ENCODE peak calls at places on chromosomes 16 and 17, in ten cellular contexts. P, O, U, Y, W, J, Q, X, A and C are unnamed samples.
A peak's percentile ranks its signal among the peaks of the same experiment; 100 is the strongest.

GRCh38 chr16:84687715-84688114 is 12.1 kb upstream of the USP10 start:
- DNase-seq in P (no peak), O (peak; percentile 84), U (peak; percentile 83), Y (peak; percentile 27), W (no peak), J (no peak), Q (no peak), X (no peak), A (no peak), C (no peak)

GRCh38 chr16:1981972-1982574 is 804 bp upstream of the NOXO1 start:
- DNase-seq in P (no peak), O (no peak), U (no peak), Y (no peak), W (peak; percentile 40), J (no peak), Q (no peak), X (no peak), A (peak; percentile 83), C (no peak)

GRCh38 chr16:78122774-78123315 is 23.4 kb downstream of the WWOX start:
- DNase-seq in P (peak; percentile 48), O (peak; percentile 10), U (peak; percentile 60), Y (peak; percentile 75), W (peak; percentile 58), J (peak; percentile 6), Q (no peak), X (no peak), A (no peak), C (no peak)

GRCh38 chr17:47275245-47275984 is 21.8 kb downstream of the ITGB3 start:
- DNase-seq in P (peak; percentile 46), O (peak; percentile 50), U (peak; percentile 78), Y (peak; percentile 67), W (peak; percentile 28), J (peak; percentile 3), Q (no peak), X (no peak), A (peak; percentile 75), C (peak; percentile 66)

GRCh38 chr16:67946128-67946569 is 2.2 kb upstream of the LCAT start:
- DNase-seq in P (no peak), O (no peak), U (no peak), Y (no peak), W (no peak), J (no peak), Q (no peak), X (no peak), A (no peak), C (no peak)

GRCh38 chr16:5604770-5605169 is 507.2 kb upstream of the EEF2KMT start:
- DNase-seq in P (no peak), O (no peak), U (no peak), Y (no peak), W (peak; percentile 10), J (no peak), Q (no peak), X (no peak), A (peak; percentile 18), C (no peak)

GRCh38 chr16:2467301-2468141 is 3.6 kb upstream of the NTN3 start:
- DNase-seq in P (peak; percentile 47), O (peak; percentile 29), U (peak; percentile 92), Y (peak; percentile 64), W (peak; percentile 73), J (peak; percentile 68), Q (no peak), X (no peak), A (peak; percentile 75), C (peak; percentile 72)

GRCh38 chr17:75081611-75082540 is 5.9 kb upstream of the SLC16A5 start:
- DNase-seq in P (no peak), O (no peak), U (no peak), Y (no peak), W (no peak), J (no peak), Q (no peak), X (no peak), A (no peak), C (no peak)

GRCh38 chr17:29219378-29220047 is 27.1 kb upstream of the CRYBA1 start:
- DNase-seq in P (peak; percentile 94), O (peak; percentile 80), U (peak; percentile 88), Y (peak; percentile 83), W (peak; percentile 71), J (peak; percentile 77), Q (peak; percentile 22), X (peak; percentile 49), A (peak; percentile 79), C (peak; percentile 76)

GRCh38 chr16:60788631-60789030 is 1247.6 kb downstream of the CDH8 start:
- DNase-seq in P (no peak), O (no peak), U (no peak), Y (no peak), W (no peak), J (no peak), Q (no peak), X (no peak), A (no peak), C (no peak)

GRCh38 chr16:7363397-7364053 is 30.9 kb downstream of the RBFOX1 start:
- DNase-seq in P (no peak), O (no peak), U (no peak), Y (no peak), W (no peak), J (no peak), Q (no peak), X (no peak), A (no peak), C (peak; percentile 33)

GRCh38 chr16:89770367-89770766 is 46.1 kb downstream of the FANCA start:
- DNase-seq in P (no peak), O (no peak), U (no peak), Y (no peak), W (no peak), J (no peak), Q (no peak), X (no peak), A (no peak), C (no peak)